ENCODE peak calls at places on chromosomes 12 and 14, in four cellular contexts. S is endothelial cell, B is A549, X is GM13976. C is an unnamed sample.

GRCh38 chr14:92958373-92959188 is 35.6 kb downstream of the CHGA start:
- DNase-seq in S (no peak), B (no peak), X (no peak), C (no peak)

GRCh38 chr14:93276031-93276716 is 56.7 kb downstream of the BTBD7 start:
- DNase-seq in S (no peak), B (no peak), X (no peak), C (no peak)

GRCh38 chr12:58966939-58967338 is 46.6 kb upstream of the LRIG3 start:
- DNase-seq in S (no peak), B (peak), X (no peak), C (no peak)

GRCh38 chr12:109767991-109768900 is 54.6 kb downstream of the FAM222A start:
- DNase-seq in S (no peak), B (no peak), X (no peak), C (no peak)

GRCh38 chr14:63493246-63493645 is 49.9 kb downstream of the PPP2R5E start:
- DNase-seq in S (no peak), B (peak), X (peak), C (no peak)

GRCh38 chr14:100775351-100775830 is 48.7 kb downstream of the DLK1 start:
- DNase-seq in S (no peak), B (no peak), X (peak), C (no peak)

GRCh38 chr12:97404549-97404948 is 58.1 kb upstream of the RMST start:
- DNase-seq in S (peak), B (peak), X (peak), C (peak)

GRCh38 chr12:23039834-23040233 is 414.9 kb downstream of the ETNK1 start:
- DNase-seq in S (no peak), B (no peak), X (no peak), C (no peak)

GRCh38 chr12:79547044-79547734 is 143.6 kb downstream of the PAWR start:
- DNase-seq in S (peak), B (peak), X (no peak), C (no peak)

GRCh38 chr12:41361791-41362190 is 173.7 kb downstream of the PDZRN4 start:
- DNase-seq in S (no peak), B (no peak), X (no peak), C (no peak)

GRCh38 chr12:10170199-10170598 is 1.7 kb downstream of the OLR1 start:
- DNase-seq in S (no peak), B (peak), X (no peak), C (no peak)

GRCh38 chr12:124852329-124852831 is 11.3 kb downstream of the SCARB1 start:
- DNase-seq in S (no peak), B (no peak), X (no peak), C (no peak)

GRCh38 chr12:96989916-96990315 is 82.9 kb downstream of the NEDD1 start:
- DNase-seq in S (peak), B (peak), X (no peak), C (no peak)

GRCh38 chr12:110776410-110776809 is 33.7 kb upstream of the PPP1CC start:
- DNase-seq in S (no peak), B (no peak), X (peak), C (no peak)

GRCh38 chr12:92363295-92364146 is 217.9 kb upstream of the BTG1 start:
- DNase-seq in S (no peak), B (no peak), X (peak), C (peak)

GRCh38 chr14:81132492-81132891 is 88.3 kb downstream of the GTF2A1 start:
- DNase-seq in S (no peak), B (no peak), X (no peak), C (no peak)

GRCh38 chr14:79451601-79452000 is 759.7 kb downstream of the DIO2 start:
- DNase-seq in S (no peak), B (no peak), X (no peak), C (no peak)

GRCh38 chr14:55127491-55127951 is 1.5 kb upstream of the LGALS3 start:
- DNase-seq in S (no peak), B (peak), X (no peak), C (no peak)

GRCh38 chr12:107441906-107442305 is 243.7 kb upstream of the PWP1 start:
- DNase-seq in S (no peak), B (no peak), X (no peak), C (no peak)

GRCh38 chr14:80264698-80265097 is 53.4 kb upstream of the DIO2 start:
- DNase-seq in S (no peak), B (no peak), X (no peak), C (no peak)

GRCh38 chr12:24039113-24039525 is 89.6 kb upstream of the SOX5 start:
- DNase-seq in S (no peak), B (peak), X (no peak), C (no peak)

GRCh38 chr12:130765186-130765659 is 49.1 kb upstream of the RIMBP2 start:
- DNase-seq in S (no peak), B (peak), X (no peak), C (no peak)

GRCh38 chr14:57519051-57519450 is 25.4 kb upstream of the CCDC198 start:
- DNase-seq in S (no peak), B (no peak), X (no peak), C (no peak)

GRCh38 chr14:98959958-98960616 is 311.9 kb downstream of the BCL11B start:
- DNase-seq in S (no peak), B (no peak), X (no peak), C (no peak)

GRCh38 chr12:39077226-39077625 is 171.8 kb upstream of the CPNE8 start:
- DNase-seq in S (no peak), B (no peak), X (no peak), C (no peak)

GRCh38 chr14:55129086-55129427 is at the start of gene LGALS3:
- DNase-seq in S (peak), B (peak), X (peak), C (peak)

GRCh38 chr14:74905595-74906142 is 17.4 kb downstream of the RPS6KL1 start:
- DNase-seq in S (peak), B (peak), X (peak), C (peak)

GRCh38 chr14:75188520-75189267 is 12.3 kb upstream of the TMED10 start:
- DNase-seq in S (no peak), B (no peak), X (peak), C (no peak)

GRCh38 chr12:55908726-55909512 is 18.8 kb downstream of the PYM1 start:
- DNase-seq in S (no peak), B (no peak), X (no peak), C (no peak)

GRCh38 chr12:67299936-67300335 is 30.8 kb downstream of the CAND1 start:
- DNase-seq in S (no peak), B (no peak), X (no peak), C (no peak)

GRCh38 chr12:62934799-62935674 is at the start of gene PPM1H:
- DNase-seq in S (peak), B (peak), X (peak), C (peak)

GRCh38 chr12:99553461-99553860 is 94.1 kb upstream of the GARIN6 start:
- DNase-seq in S (no peak), B (peak), X (no peak), C (no peak)

GRCh38 chr12:63151898-63152700 is 1.1 kb upstream of the AVPR1A start:
- DNase-seq in S (peak), B (peak), X (peak), C (peak)

GRCh38 chr14:80850197-80850814 is 91.2 kb downstream of the CEP128 start:
- DNase-seq in S (no peak), B (peak), X (no peak), C (no peak)

GRCh38 chr12:32027684-32028355 is 68.6 kb downstream of the RESF1 start:
- DNase-seq in S (no peak), B (no peak), X (no peak), C (no peak)

GRCh38 chr14:99350751-99351150 is 78.8 kb upstream of the BCL11B start:
- DNase-seq in S (no peak), B (no peak), X (no peak), C (no peak)

GRCh38 chr12:49632986-49633702 is 9.8 kb downstream of the PRPF40B start:
- DNase-seq in S (no peak), B (no peak), X (no peak), C (no peak)

GRCh38 chr12:49537709-49538601 is 875 bp upstream of the KCNH3 start:
- DNase-seq in S (no peak), B (no peak), X (peak), C (peak)

DNA sequence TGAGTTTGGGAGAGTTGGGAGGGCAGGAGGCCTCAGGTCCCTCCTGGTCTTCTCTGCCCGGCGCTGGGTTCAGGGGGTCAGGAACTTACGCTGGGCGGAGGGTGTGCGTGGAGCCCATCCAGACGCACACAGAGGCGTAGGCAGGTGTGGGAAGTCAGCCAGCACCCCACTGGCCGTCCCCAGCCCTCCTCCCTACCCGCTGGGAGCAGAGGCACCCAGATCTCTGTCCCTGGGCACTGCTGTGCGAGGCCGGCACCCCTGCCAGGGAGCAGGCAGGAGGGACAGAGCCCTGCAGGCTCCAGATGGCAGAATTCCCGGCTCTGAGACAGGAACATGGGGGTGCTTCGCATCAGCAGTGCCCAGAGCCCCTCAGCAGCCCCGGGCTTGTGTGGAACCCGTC is 59.6 kb downstream of the LRCOL1 start:
- DNase-seq in S (no peak), B (no peak), X (no peak), C (no peak)
- TF ChIP-seq CTCF in S (no peak), B (no peak), X (no peak), C (no peak)

GRCh38 chr14:67536087-67536486 is 3.0 kb downstream of the PLEKHH1 start:
- DNase-seq in S (no peak), B (no peak), X (no peak), C (no peak)

GRCh38 chr14:67532606-67532997 is 488 bp upstream of the PLEKHH1 start:
- DNase-seq in S (no peak), B (no peak), X (no peak), C (no peak)

GRCh38 chr14:67529947-67530935 is 2.8 kb upstream of the PLEKHH1 start:
- DNase-seq in S (no peak), B (no peak), X (no peak), C (no peak)

GRCh38 chr14:67533754-67534085 is 630 bp downstream of the PLEKHH1 start:
- DNase-seq in S (no peak), B (no peak), X (no peak), C (no peak)

GRCh38 chr14:67532998-67533753 is at the start of gene PLEKHH1:
- DNase-seq in S (peak), B (peak), X (peak), C (peak)
- TF ChIP-seq CTCF in S (no peak), B (no peak), X (no peak), C (no peak)

DNA sequence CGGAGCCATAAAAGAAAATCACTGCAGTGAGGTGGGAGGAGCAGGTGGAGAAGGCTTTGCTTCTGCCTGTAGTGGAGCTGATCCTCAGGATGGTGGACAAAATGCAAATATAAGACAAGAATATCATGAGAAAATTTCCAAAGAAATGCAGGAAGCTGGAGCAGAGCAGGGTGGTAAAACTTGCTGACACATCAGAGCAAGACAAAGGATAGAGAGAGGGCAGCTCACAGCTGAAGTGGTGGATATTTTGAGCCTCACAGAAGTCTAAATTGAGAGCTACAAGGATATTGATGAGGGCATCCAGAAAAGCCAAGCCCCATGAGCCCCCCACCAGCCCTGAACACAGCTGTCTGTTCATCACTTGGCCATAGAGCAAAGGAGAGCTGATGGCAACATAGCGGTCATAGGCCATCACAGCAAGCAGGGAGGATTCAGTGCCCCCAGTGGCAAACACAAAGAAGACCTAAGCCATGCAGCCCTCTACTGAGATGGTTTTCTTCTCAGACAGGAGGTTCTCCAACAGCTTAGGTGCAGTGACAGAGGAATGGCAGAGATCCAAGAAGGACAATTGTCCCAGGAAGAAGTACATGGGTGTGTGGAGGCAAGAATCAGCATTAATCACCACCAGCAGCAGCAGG is 30.0 kb upstream of the ANP32D start:
- DNase-seq in S (no peak), B (peak), X (no peak), C (no peak)
- TF ChIP-seq CTCF in S (no peak), B (no peak), X (no peak), C (no peak)

GRCh38 chr14:61927015-61927414 is 164.8 kb downstream of the SNAPC1 start:
- DNase-seq in S (no peak), B (no peak), X (no peak), C (no peak)

GRCh38 chr14:61925043-61925442 is 162.8 kb downstream of the SNAPC1 start:
- DNase-seq in S (peak), B (peak), X (peak), C (no peak)

GRCh38 chr14:61927521-61927920 is 165.3 kb downstream of the SNAPC1 start:
- DNase-seq in S (no peak), B (peak), X (no peak), C (no peak)

GRCh38 chr14:61925732-61926445 is 163.7 kb downstream of the SNAPC1 start:
- DNase-seq in S (no peak), B (no peak), X (no peak), C (no peak)

DNA sequence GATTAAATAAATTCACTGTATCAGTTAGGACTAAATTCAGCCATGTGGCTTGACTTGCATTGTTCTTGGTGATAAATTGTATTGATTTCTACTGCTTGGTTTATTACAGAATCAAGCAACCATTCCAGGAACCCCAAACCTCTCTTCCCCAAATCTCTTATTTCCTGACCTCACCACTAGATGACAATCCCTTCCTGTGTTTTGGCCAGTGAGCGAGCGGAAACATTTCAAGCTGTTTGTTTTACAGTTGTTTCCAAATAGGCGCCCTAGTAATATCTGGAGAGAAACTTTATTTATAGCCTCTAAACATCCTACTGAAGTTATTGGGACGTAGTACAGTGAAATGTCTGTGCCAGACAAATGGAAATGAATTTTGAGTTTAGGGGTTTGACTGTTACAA is 161.1 kb downstream of the SNAPC1 start:
- DNase-seq in S (no peak), B (no peak), X (no peak), C (no peak)
- TF ChIP-seq CTCF in S (no peak), B (no peak), X (no peak), C (no peak)

GRCh38 chr12:54251667-54252284 is 28.1 kb downstream of the CBX5 start:
- DNase-seq in S (no peak), B (peak), X (peak), C (no peak)
- TF ChIP-seq CTCF in S (peak), B (peak), X (peak), C (peak)

DNA sequence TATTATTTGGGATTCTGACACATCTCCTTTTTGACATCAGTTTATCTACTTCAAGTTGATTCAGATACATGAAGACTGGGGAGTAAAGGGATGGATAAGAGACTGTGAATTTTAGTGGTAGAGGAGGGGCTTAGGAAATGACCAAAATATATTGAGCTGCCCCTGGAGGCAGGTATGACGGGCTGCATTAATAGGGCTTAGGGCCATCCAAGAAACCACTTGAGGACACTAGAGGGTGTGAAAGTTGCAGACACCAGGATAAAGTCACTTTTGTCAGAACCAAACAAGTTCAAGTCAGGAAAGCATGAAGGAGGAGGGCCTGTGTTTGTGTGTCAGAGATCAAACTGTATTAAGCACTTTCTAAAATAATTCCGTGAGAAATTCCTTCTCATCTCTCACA is 137.1 kb downstream of the SLC38A1 start:
- DNase-seq in S (no peak), B (peak), X (no peak), C (no peak)
- TF ChIP-seq CTCF in S (no peak), B (peak), X (no peak), C (no peak)

GRCh38 chr12:88052686-88053085 is 23.5 kb upstream of the C12orf50 start:
- DNase-seq in S (peak), B (peak), X (no peak), C (peak)
- TF ChIP-seq CTCF in S (no peak), B (peak), X (peak), C (no peak)

DNA sequence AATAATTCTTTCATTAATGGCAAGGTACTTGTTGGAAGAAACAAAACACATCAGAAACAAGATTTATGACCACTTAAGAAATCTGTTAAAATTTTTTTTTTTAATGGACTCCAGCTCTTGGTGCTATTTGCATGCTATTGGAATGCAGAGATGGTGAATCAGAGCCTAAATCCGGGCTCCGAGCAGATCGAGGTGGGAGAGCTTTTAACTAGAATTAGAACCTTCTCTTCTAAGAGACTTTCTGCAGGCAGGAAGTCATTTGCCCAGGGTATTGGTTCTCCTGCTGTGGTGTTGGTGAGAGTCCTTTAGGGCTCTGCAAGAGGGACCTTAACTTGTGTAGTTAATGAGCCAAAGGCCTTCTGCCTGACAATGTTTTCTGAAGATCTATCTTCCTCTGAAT is 419.4 kb downstream of the SNAPC1 start:
- DNase-seq in S (no peak), B (no peak), X (no peak), C (no peak)
- TF ChIP-seq CTCF in S (no peak), B (no peak), X (no peak), C (no peak)

C was measured in glutamatergic neuron.